ENCODE peak calls at places on chromosomes 16 and 17, in eight cellular contexts. S is tibial artery, L is colonic mucosa, D is small intestine, P is ovary, I is Caco-2, A is heart right ventricle, E is spleen. Q is an unnamed sample. For H3K4me1, the result is how much of the 10 kb centered on the place peaks cover.

GRCh38 chr17:81037026-81037782 is 2.3 kb downstream of the BAIAP2 start:
- DNase-seq in S (peak), L (no peak), D (peak), P (no peak), I (peak), A (peak), E (peak), Q (no peak)

GRCh38 chr16:28140788-28141618 is 70.8 kb downstream of the XPO6 start:
- DNase-seq in S (no peak), L (no peak), D (peak), P (no peak), I (no peak), A (no peak), E (no peak), Q (no peak)

GRCh38 chr17:80481284-80482057 is 5.1 kb upstream of the NPTX1 start:
- DNase-seq in S (no peak), L (no peak), D (peak), P (no peak), I (no peak), A (no peak), E (no peak), Q (no peak)

GRCh38 chr16:3953728-3954410 is 73.4 kb upstream of the CREBBP start:
- DNase-seq in S (no peak), L (no peak), D (no peak), P (peak), I (no peak), A (no peak), E (no peak), Q (no peak)

GRCh38 chr16:27408012-27408601 is 6.1 kb downstream of the IL21R start:
- DNase-seq in S (no peak), L (no peak), D (peak), P (no peak), I (no peak), A (no peak), E (no peak), Q (no peak)

GRCh38 chr16:48113471-48113870 is 42.3 kb downstream of the ABCC12 start:
- DNase-seq in S (no peak), L (no peak), D (peak), P (no peak), I (peak), A (no peak), E (no peak), Q (peak)

GRCh38 chr17:49217651-49218413 is 7.3 kb downstream of the ABI3 start:
- DNase-seq in S (peak), L (peak), D (peak), P (no peak), I (no peak), A (peak), E (peak), Q (peak)

GRCh38 chr17:8015957-8016631 is 13.7 kb downstream of the GUCY2D start:
- DNase-seq in S (no peak), L (peak), D (peak), P (no peak), I (peak), A (no peak), E (peak), Q (no peak)

GRCh38 chr16:67882374-67883145 is 2.1 kb upstream of the NRN1L start:
- DNase-seq in S (no peak), L (no peak), D (no peak), P (no peak), I (no peak), A (peak), E (peak), Q (no peak)

GRCh38 chr17:53353919-53354351 is 468.8 kb upstream of the KIF2B start:
- DNase-seq in S (no peak), L (no peak), D (no peak), P (no peak), I (no peak), A (no peak), E (no peak), Q (no peak)

DNA sequence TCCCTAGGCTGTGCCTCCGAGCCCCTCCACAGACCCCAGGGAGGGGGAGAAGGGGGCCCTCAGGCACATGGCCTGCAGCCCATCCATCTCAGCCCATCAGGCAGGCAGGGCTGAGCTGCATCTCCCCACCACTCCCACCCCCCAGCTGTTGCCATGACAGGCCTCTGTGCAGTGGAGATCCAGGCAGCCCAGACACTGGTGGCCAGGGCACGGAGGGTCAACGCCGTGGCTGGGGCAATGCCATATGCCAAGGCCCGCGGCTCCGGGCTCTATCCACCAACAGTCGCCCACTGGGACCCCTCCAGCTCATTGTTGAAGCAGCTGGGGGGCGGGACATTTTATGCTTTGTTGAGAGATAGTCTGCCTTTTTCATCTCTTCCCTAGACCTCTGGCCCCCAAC is 158.3 kb downstream of the AXIN2 start:
- DNase-seq in S (no peak), L (no peak), D (no peak), P (no peak), I (no peak), A (no peak), E (no peak), Q (no peak)
- H3K4me1 ChIP-seq in S (under half), L (under half), D (under half), P (under half), I (under half), A (under half), E (under half), Q (under half)

GRCh38 chr17:9115446-9116265 is 94.3 kb downstream of the NTN1 start:
- DNase-seq in S (peak), L (peak), D (no peak), P (no peak), I (peak), A (peak), E (no peak), Q (peak)
- H3K4me3 ChIP-seq in S (peak), L (peak), D (no peak), P (peak), I (no peak), A (no peak), E (no peak), Q (no peak)

DNA sequence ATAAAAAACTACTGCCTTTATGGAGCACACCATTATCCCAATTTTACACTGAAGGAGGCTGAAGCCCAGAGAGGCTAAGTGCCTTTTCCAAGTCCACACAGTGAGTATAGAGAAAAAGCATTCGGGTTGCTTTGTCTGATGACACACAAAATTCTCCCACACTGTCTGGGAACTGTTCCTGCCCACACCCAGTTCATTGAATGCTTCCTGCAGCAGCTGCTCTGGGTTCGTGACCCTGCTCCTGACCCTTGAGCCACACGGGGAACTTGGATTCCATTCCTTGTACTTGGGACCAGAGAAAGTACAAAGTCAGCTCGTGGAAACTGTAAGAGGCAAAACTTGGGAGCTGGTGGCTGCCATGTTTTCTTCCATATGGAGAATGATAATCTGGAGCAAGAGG is 57.9 kb downstream of the AKAP1 start:
- DNase-seq in S (no peak), L (no peak), D (peak), P (no peak), I (no peak), A (no peak), E (no peak), Q (no peak)
- H3K4me1 ChIP-seq in S (under half), L (under half), D (under half), P (under half), I (under half), A (under half), E (under half), Q (under half)

DNA sequence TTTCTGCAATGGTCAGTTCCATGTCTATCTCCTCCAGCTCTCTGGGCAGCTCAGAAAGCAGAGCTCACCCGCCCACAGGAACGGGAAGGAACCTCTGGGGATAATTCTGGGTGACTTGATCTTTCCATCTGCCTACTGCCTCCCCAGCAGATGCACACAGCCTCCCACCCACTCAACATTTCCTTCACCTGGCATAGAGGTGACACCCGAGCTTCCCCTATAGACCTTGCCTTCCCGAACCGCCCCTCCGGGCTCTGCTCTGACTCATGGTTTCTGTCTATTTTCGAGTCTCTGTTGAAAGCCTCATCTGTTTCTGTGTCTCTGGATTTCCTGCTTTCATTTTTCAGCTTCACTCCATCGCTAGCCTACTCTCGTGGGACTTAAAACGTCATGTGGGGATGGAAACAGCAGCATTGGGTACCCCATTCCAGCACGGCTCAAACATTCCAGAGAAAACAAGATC is 11.4 kb downstream of the GGA3 start:
- DNase-seq in S (no peak), L (no peak), D (no peak), P (no peak), I (no peak), A (no peak), E (no peak), Q (no peak)
- H3K4me3 ChIP-seq in S (peak), L (no peak), D (no peak), P (no peak), I (no peak), A (no peak), E (no peak), Q (no peak)

GRCh38 chr17:83126275-83126930 is 47.0 kb downstream of the METRNL start:
- DNase-seq in S (no peak), L (no peak), D (no peak), P (no peak), I (no peak), A (no peak), E (peak), Q (no peak)

GRCh38 chr17:83122834-83123233 is 43.4 kb downstream of the METRNL start:
- DNase-seq in S (no peak), L (no peak), D (no peak), P (no peak), I (no peak), A (no peak), E (peak), Q (no peak)

GRCh38 chr17:83124871-83125514 is 45.6 kb downstream of the METRNL start:
- DNase-seq in S (no peak), L (no peak), D (no peak), P (no peak), I (no peak), A (no peak), E (peak), Q (no peak)

GRCh38 chr17:83127431-83128160 is 48.2 kb downstream of the METRNL start:
- DNase-seq in S (no peak), L (no peak), D (no peak), P (no peak), I (no peak), A (no peak), E (peak), Q (no peak)

GRCh38 chr17:83125515-83126274 is 46.3 kb downstream of the METRNL start:
- DNase-seq in S (peak), L (peak), D (peak), P (no peak), I (no peak), A (no peak), E (peak), Q (peak)
- H3K4me1 ChIP-seq in S (under half), L (under half), D (under half), P (under half), I (under half), A (under half), E (under half), Q (under half)

GRCh38 chr17:35536664-35537160 is 766 bp downstream of the SLFN12L start:
- DNase-seq in S (no peak), L (no peak), D (no peak), P (no peak), I (no peak), A (no peak), E (no peak), Q (no peak)
- H3K4me3 ChIP-seq in S (no peak), L (no peak), D (no peak), P (no peak), I (no peak), A (no peak), E (peak), Q (no peak)

Q was measured in mucosa of descending colon.